ENCODE peak calls at places on chromosomes 2 and 18, in five cellular contexts. V is cardiac muscle cell; L is CD4-positive, CD25-positive, alpha-beta regulatory T cell; H is cardiac fibroblast; Z is brain microvascular endothelial cell. R is an unnamed sample.

GRCh38 chr2:122652670-122653069 is 897.2 kb downstream of the TSN start:
- DNase-seq in V (no peak), L (no peak), H (peak), Z (no peak), R (no peak)

GRCh38 chr2:3116371-3116770 is 261.2 kb downstream of the EIPR1 start:
- DNase-seq in V (no peak), L (no peak), H (no peak), Z (no peak), R (no peak)

GRCh38 chr2:9991829-9992273 is 40.4 kb downstream of the GRHL1 start:
- DNase-seq in V (no peak), L (no peak), H (peak), Z (no peak), R (no peak)

GRCh38 chr2:64854773-64855237 is 134.4 kb upstream of the SLC1A4 start:
- DNase-seq in V (no peak), L (no peak), H (peak), Z (peak), R (no peak)

GRCh38 chr2:86062043-86062442 is 43.6 kb downstream of the POLR1A start:
- DNase-seq in V (no peak), L (no peak), H (peak), Z (peak), R (no peak)

GRCh38 chr2:44718431-44718830 is 223.1 kb upstream of the SIX3 start:
- DNase-seq in V (no peak), L (no peak), H (no peak), Z (no peak), R (no peak)

GRCh38 chr2:61443342-61444041 is 27.4 kb downstream of the USP34 start:
- DNase-seq in V (no peak), L (no peak), H (no peak), Z (no peak), R (no peak)

GRCh38 chr18:11498821-11499220 is 110.6 kb upstream of the SLC35G4 start:
- DNase-seq in V (no peak), L (no peak), H (no peak), Z (no peak), R (no peak)

GRCh38 chr2:221570321-221571107 is 1.6 kb downstream of the EPHA4 start:
- DNase-seq in V (peak), L (no peak), H (peak), Z (peak), R (no peak)

GRCh38 chr2:54610700-54611099 is 112.8 kb upstream of the EML6 start:
- DNase-seq in V (peak), L (no peak), H (no peak), Z (no peak), R (no peak)

GRCh38 chr2:128467321-128467901 is 148.7 kb upstream of the HS6ST1 start:
- DNase-seq in V (no peak), L (no peak), H (no peak), Z (no peak), R (no peak)

GRCh38 chr2:120765911-120766757 is 30.5 kb downstream of the GLI2 start:
- DNase-seq in V (peak), L (no peak), H (peak), Z (peak), R (no peak)

GRCh38 chr2:23503682-23504081 is 118.7 kb downstream of the KLHL29 start:
- DNase-seq in V (no peak), L (no peak), H (no peak), Z (no peak), R (no peak)

GRCh38 chr2:203763425-203764272 is 57.2 kb downstream of the CD28 start:
- DNase-seq in V (no peak), L (no peak), H (no peak), Z (no peak), R (no peak)

GRCh38 chr18:11154369-11154982 is 5.1 kb upstream of the PIEZO2 start:
- DNase-seq in V (peak), L (no peak), H (peak), Z (no peak), R (peak)

GRCh38 chr2:22020101-22020742 is 896.5 kb downstream of the TDRD15 start:
- DNase-seq in V (no peak), L (no peak), H (no peak), Z (no peak), R (no peak)

GRCh38 chr2:24930768-24931167 is 10.7 kb upstream of the ADCY3 start:
- DNase-seq in V (peak), L (no peak), H (no peak), Z (no peak), R (no peak)

GRCh38 chr2:128377071-128377910 is 58.6 kb upstream of the HS6ST1 start:
- DNase-seq in V (no peak), L (no peak), H (no peak), Z (no peak), R (no peak)

GRCh38 chr2:48733067-48733503 is 22.4 kb downstream of the LHCGR start:
- DNase-seq in V (no peak), L (no peak), H (no peak), Z (no peak), R (no peak)

GRCh38 chr2:32805104-32806095 is 141.4 kb upstream of the LTBP1 start:
- DNase-seq in V (peak), L (no peak), H (no peak), Z (peak), R (no peak)

GRCh38 chr2:136765256-136765735 is at the start of gene THSD7B:
- DNase-seq in V (no peak), L (no peak), H (no peak), Z (no peak), R (no peak)

GRCh38 chr2:205361970-205362369 is 320.3 kb upstream of the NRP2 start:
- DNase-seq in V (no peak), L (no peak), H (no peak), Z (no peak), R (no peak)

GRCh38 chr2:196610796-196611195 is 28.7 kb upstream of the CCDC150 start:
- DNase-seq in V (no peak), L (no peak), H (no peak), Z (no peak), R (no peak)

GRCh38 chr2:105510761-105511669 is 112.2 kb upstream of the FHL2 start:
- DNase-seq in V (no peak), L (no peak), H (peak), Z (peak), R (no peak)

GRCh38 chr2:6215053-6215452 is 522.9 kb downstream of the SOX11 start:
- DNase-seq in V (no peak), L (no peak), H (no peak), Z (no peak), R (no peak)

GRCh38 chr2:218806346-218806978 is 24.5 kb downstream of the CYP27A1 start:
- DNase-seq in V (no peak), L (no peak), H (peak), Z (peak), R (no peak)

GRCh38 chr2:138537170-138537915 is 35.8 kb downstream of the SPOPL start:
- DNase-seq in V (no peak), L (no peak), H (no peak), Z (no peak), R (no peak)

GRCh38 chr2:65939687-65940086 is 495.2 kb upstream of the MEIS1 start:
- DNase-seq in V (no peak), L (no peak), H (no peak), Z (no peak), R (no peak)

GRCh38 chr2:151302879-151303278 is 13.4 kb upstream of the NMI start:
- DNase-seq in V (no peak), L (no peak), H (peak), Z (peak), R (no peak)

GRCh38 chr2:118607663-118608062 is 239.8 kb downstream of the EN1 start:
- DNase-seq in V (no peak), L (no peak), H (no peak), Z (no peak), R (no peak)

GRCh38 chr2:118609138-118609537 is 238.3 kb downstream of the EN1 start:
- DNase-seq in V (no peak), L (no peak), H (no peak), Z (no peak), R (no peak)

GRCh38 chr2:118604831-118605230 is 242.6 kb downstream of the EN1 start:
- DNase-seq in V (peak), L (no peak), H (no peak), Z (no peak), R (no peak)

GRCh38 chr2:118599141-118599540 is 248.3 kb downstream of the EN1 start:
- DNase-seq in V (no peak), L (no peak), H (no peak), Z (no peak), R (no peak)

GRCh38 chr2:118604346-118604745 is 243.1 kb downstream of the EN1 start:
- DNase-seq in V (peak), L (no peak), H (no peak), Z (no peak), R (no peak)
- H3K4me3 ChIP-seq in V (no peak), L (no peak), H (no peak), Z (no peak), R (no peak)

DNA sequence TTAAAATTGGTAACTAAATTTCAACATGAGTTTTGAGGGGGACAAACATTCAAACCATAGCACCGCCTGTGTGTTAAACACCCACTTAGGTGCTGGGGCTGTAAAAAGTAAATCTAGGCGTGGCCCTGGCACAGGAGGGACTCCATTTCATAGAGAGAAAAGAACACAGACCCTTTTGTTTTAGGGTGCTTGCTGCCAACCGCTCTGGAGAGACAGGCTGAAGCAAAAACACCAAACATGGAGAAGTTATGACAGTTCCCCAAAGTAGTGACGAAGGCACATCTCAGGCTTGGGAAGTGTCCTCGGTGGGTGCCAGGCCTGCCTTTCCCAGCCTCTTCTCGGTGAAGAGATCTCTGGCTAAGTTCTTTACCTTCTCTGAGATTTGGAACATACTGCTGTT is 5.1 kb downstream of the ACTG2 start:
- DNase-seq in V (no peak), L (no peak), H (no peak), Z (no peak), R (no peak)
- H3K4me3 ChIP-seq in V (no peak), L (no peak), H (no peak), Z (no peak), R (no peak)

GRCh38 chr2:231786177-231786916 is at the start of gene COPS7B:
- DNase-seq in V (peak), L (peak), H (peak), Z (peak), R (peak)

GRCh38 chr2:231785413-231785812 is 832 bp upstream of the COPS7B start:
- DNase-seq in V (no peak), L (no peak), H (no peak), Z (no peak), R (no peak)

GRCh38 chr2:231786917-231787292 is 660 bp downstream of the COPS7B start:
- DNase-seq in V (no peak), L (no peak), H (no peak), Z (no peak), R (no peak)

GRCh38 chr2:231781798-231782726 is 980 bp upstream of the PDE6D start:
- DNase-seq in V (no peak), L (peak), H (peak), Z (peak), R (peak)

GRCh38 chr2:231785822-231786176 is 446 bp upstream of the COPS7B start:
- DNase-seq in V (no peak), L (no peak), H (no peak), Z (no peak), R (no peak)
- H3K4me3 ChIP-seq in V (peak), L (peak), H (peak), Z (peak), R (peak)

GRCh38 chr18:24354278-24354677 is 43.3 kb downstream of the OSBPL1A start:
- DNase-seq in V (no peak), L (no peak), H (no peak), Z (no peak), R (no peak)
- H3K4me3 ChIP-seq in V (no peak), L (no peak), H (no peak), Z (no peak), R (no peak)

DNA sequence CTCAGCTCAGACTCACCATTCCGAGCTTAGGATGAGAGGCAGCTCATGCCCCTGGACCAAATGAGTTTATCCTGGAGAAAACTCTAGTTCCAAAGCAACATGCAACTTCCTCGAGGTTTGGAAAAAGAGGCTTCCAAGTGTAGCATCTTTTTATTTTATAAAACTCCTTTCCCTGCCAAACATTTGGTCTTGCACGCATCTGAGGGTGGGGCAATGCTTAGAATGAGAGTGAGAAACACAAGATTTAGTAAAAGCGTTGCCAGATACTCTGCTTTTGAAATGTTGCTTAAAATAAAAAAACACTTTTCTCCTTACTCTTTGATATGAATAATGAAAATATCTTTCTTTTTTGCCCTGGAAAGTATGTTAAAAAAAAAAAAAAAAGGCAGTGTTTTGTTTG is 151.5 kb downstream of the NCKAP5 start:
- DNase-seq in V (no peak), L (no peak), H (no peak), Z (no peak), R (no peak)
- H3K4me3 ChIP-seq in V (no peak), L (no peak), H (no peak), Z (no peak), R (no peak)

DNA sequence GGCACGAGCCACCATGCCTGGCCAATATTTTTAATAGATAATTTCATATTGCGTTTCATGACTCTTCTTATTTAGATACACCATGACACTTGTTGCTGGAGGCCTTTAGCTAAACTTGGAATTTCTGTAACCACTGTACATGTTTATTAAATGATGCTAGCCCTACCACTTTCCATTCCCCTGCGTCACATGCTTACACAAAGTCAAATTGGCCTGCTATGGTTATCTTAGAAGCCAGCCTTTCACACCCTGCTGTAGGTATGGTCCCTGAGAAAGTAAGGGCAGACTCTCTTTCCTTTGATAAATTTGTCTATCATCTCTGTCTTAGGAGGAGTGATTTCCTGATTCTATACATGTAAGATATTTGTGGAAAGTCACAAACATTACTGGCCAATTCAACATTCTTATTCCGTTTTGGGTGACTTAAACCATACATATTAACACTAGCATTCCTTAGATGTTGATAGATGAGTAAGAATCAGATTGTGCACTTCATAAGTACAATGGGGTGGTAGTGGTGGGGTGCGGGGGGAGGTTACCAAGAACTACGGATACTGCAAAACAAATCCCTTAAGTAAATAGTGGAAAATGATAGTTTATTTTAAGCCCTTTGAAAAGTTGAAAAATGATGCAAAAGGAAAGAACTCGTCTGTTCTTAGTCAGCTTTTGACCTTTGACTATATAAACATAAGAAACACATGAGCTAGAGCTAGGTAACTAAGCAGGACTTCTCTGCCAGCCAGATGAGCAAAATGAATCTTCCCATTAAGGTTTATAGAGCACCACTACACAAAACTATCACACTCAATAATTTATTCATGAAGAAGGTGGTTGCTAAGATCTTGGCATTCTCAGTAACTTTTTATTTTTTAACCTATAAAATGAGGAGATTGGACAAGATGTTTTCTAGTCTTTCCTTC is 7.9 kb upstream of the NDUFV2 start:
- DNase-seq in V (no peak), L (no peak), H (peak), Z (peak), R (no peak)
- H3K4me3 ChIP-seq in V (no peak), L (peak), H (no peak), Z (no peak), R (no peak)

R was measured in Jurkat, Clone E6-1.